ENCODE peak calls at places on chromosomes 11 and 22, in ten cellular contexts. One of them, this sample, is unnamed.

GRCh38 chr11:68767672-68768071 is 16.4 kb upstream of the TESMIN start:
- DNase-seq in astrocyte of the cerebellum: no peak
- DNase-seq in neural progenitor cell: no peak
- DNase-seq in mesothelial cell of epicardium: no peak
- DNase-seq in testis: peak
- DNase-seq in A549: no peak
- DNase-seq in GM06990: no peak
- DNase-seq in neural crest cell: no peak
- DNase-seq in astrocyte of the spinal cord: no peak
- DNase-seq in hepatocyte: no peak
- DNase-seq in this sample: no peak

GRCh38 chr22:43957871-43958270 is 2.6 kb downstream of the SAMM50 start:
- DNase-seq in A549: no peak
- DNase-seq in neural progenitor cell: no peak
- DNase-seq in GM06990: no peak
- DNase-seq in neural crest cell: no peak
- DNase-seq in mesothelial cell of epicardium: no peak
- DNase-seq in astrocyte of the cerebellum: no peak
- DNase-seq in testis: no peak
- DNase-seq in hepatocyte: no peak
- DNase-seq in astrocyte of the spinal cord: no peak
- DNase-seq in this sample: no peak

GRCh38 chr22:20033045-20033706 is 12.3 kb downstream of the TANGO2 start:
- DNase-seq in mesothelial cell of epicardium: no peak
- DNase-seq in hepatocyte: no peak
- DNase-seq in GM06990: no peak
- DNase-seq in A549: no peak
- DNase-seq in testis: peak
- DNase-seq in astrocyte of the spinal cord: no peak
- DNase-seq in astrocyte of the cerebellum: no peak
- DNase-seq in neural crest cell: no peak
- DNase-seq in neural progenitor cell: no peak
- DNase-seq in this sample: no peak

GRCh38 chr11:28104984-28105383 is 3.0 kb downstream of the KIF18A start:
- DNase-seq in neural progenitor cell: no peak
- DNase-seq in testis: no peak
- DNase-seq in astrocyte of the spinal cord: no peak
- DNase-seq in hepatocyte: no peak
- DNase-seq in astrocyte of the cerebellum: no peak
- DNase-seq in GM06990: no peak
- DNase-seq in A549: no peak
- DNase-seq in mesothelial cell of epicardium: no peak
- DNase-seq in neural crest cell: no peak
- DNase-seq in this sample: no peak

GRCh38 chr11:47270331-47271271 is 668 bp downstream of the MADD start:
- DNase-seq in neural progenitor cell: no peak
- DNase-seq in hepatocyte: peak
- DNase-seq in testis: peak
- DNase-seq in mesothelial cell of epicardium: no peak
- DNase-seq in A549: peak
- DNase-seq in GM06990: peak
- DNase-seq in astrocyte of the spinal cord: peak
- DNase-seq in neural crest cell: no peak
- DNase-seq in astrocyte of the cerebellum: no peak
- DNase-seq in this sample: no peak

GRCh38 chr11:19365743-19366410 is 125.1 kb upstream of the E2F8 start:
- DNase-seq in neural crest cell: no peak
- DNase-seq in astrocyte of the spinal cord: no peak
- DNase-seq in testis: no peak
- DNase-seq in A549: no peak
- DNase-seq in hepatocyte: no peak
- DNase-seq in neural progenitor cell: peak
- DNase-seq in astrocyte of the cerebellum: no peak
- DNase-seq in mesothelial cell of epicardium: no peak
- DNase-seq in GM06990: peak
- DNase-seq in this sample: no peak

GRCh38 chr11:90332415-90332814 is 109.6 kb upstream of the CHORDC1 start:
- DNase-seq in mesothelial cell of epicardium: no peak
- DNase-seq in hepatocyte: no peak
- DNase-seq in neural progenitor cell: no peak
- DNase-seq in neural crest cell: no peak
- DNase-seq in GM06990: no peak
- DNase-seq in A549: no peak
- DNase-seq in astrocyte of the spinal cord: no peak
- DNase-seq in testis: no peak
- DNase-seq in astrocyte of the cerebellum: no peak
- DNase-seq in this sample: peak

GRCh38 chr11:111623527-111624030 is 21.3 kb downstream of the SIK2 start:
- DNase-seq in neural crest cell: no peak
- DNase-seq in hepatocyte: peak
- DNase-seq in testis: no peak
- DNase-seq in neural progenitor cell: no peak
- DNase-seq in astrocyte of the spinal cord: no peak
- DNase-seq in GM06990: no peak
- DNase-seq in mesothelial cell of epicardium: no peak
- DNase-seq in A549: no peak
- DNase-seq in astrocyte of the cerebellum: no peak
- DNase-seq in this sample: no peak

GRCh38 chr11:107490836-107491235 is 33.2 kb upstream of the CWF19L2 start:
- DNase-seq in GM06990: no peak
- DNase-seq in neural crest cell: no peak
- DNase-seq in A549: no peak
- DNase-seq in hepatocyte: no peak
- DNase-seq in astrocyte of the spinal cord: no peak
- DNase-seq in testis: no peak
- DNase-seq in astrocyte of the cerebellum: no peak
- DNase-seq in neural progenitor cell: no peak
- DNase-seq in mesothelial cell of epicardium: no peak
- DNase-seq in this sample: no peak

GRCh38 chr22:40400173-40400572 is 29.8 kb downstream of the SGSM3 start:
- DNase-seq in neural crest cell: no peak
- DNase-seq in A549: no peak
- DNase-seq in mesothelial cell of epicardium: no peak
- DNase-seq in testis: no peak
- DNase-seq in GM06990: peak
- DNase-seq in astrocyte of the cerebellum: no peak
- DNase-seq in hepatocyte: no peak
- DNase-seq in neural progenitor cell: no peak
- DNase-seq in astrocyte of the spinal cord: no peak
- DNase-seq in this sample: no peak

GRCh38 chr11:61577383-61578118 is 3.3 kb downstream of the SYT7 start:
- DNase-seq in neural crest cell: peak
- DNase-seq in neural progenitor cell: peak
- DNase-seq in A549: no peak
- DNase-seq in astrocyte of the spinal cord: no peak
- DNase-seq in testis: peak
- DNase-seq in mesothelial cell of epicardium: no peak
- DNase-seq in hepatocyte: peak
- DNase-seq in astrocyte of the cerebellum: no peak
- DNase-seq in GM06990: no peak
- DNase-seq in this sample: no peak
- TF ChIP-seq CTCF in neural crest cell: peak
- TF ChIP-seq CTCF in neural progenitor cell: peak
- TF ChIP-seq CTCF in A549: peak
- TF ChIP-seq CTCF in astrocyte of the spinal cord: peak
- TF ChIP-seq CTCF in testis: no peak
- TF ChIP-seq CTCF in mesothelial cell of epicardium: no peak
- TF ChIP-seq CTCF in hepatocyte: peak
- TF ChIP-seq CTCF in astrocyte of the cerebellum: peak
- TF ChIP-seq CTCF in GM06990: no peak
- TF ChIP-seq CTCF in this sample: no peak

DNA sequence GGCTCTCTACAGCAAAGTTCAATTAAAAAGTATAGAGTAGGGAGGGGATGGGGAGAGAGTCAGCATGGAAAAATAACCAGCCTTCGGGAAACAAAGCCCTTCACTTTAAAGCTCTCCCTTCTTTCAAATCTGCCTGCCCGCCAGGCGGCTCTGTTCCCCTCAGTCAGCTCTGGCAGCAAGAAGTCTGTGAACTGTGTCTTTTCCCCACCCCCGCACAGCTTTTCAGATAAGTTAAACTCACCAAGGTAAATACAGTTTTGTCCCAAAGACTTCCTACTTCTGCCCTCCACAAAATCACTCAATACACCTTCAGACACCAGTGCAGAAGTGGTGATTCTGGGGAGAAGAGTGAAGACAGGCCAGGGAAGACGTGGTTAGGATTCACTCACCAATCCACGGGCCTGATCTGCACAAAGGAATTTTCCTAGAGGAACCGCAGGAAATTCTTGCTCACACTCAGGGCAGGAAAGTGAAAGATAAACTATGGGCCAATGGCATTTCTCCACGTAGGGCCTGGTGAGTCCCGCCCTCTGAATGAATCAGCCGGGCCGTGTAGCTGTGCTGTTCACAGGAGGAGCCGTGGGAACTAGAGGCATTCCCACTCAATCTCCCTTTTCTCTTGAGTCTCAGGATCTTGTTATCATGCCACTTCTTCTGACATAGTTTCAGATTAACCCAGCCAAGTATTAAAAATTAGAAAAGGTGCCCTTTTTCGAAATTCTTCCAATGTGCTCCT is at the start of gene TRIM5:
- DNase-seq in GM06990: peak
- DNase-seq in testis: peak
- DNase-seq in mesothelial cell of epicardium: peak
- DNase-seq in neural crest cell: peak
- DNase-seq in hepatocyte: peak
- DNase-seq in astrocyte of the cerebellum: peak
- DNase-seq in astrocyte of the spinal cord: peak
- DNase-seq in neural progenitor cell: peak
- DNase-seq in A549: peak
- DNase-seq in this sample: peak
- TF ChIP-seq CTCF in GM06990: peak
- TF ChIP-seq CTCF in testis: peak
- TF ChIP-seq CTCF in mesothelial cell of epicardium: no peak
- TF ChIP-seq CTCF in neural crest cell: peak
- TF ChIP-seq CTCF in hepatocyte: peak
- TF ChIP-seq CTCF in astrocyte of the cerebellum: peak
- TF ChIP-seq CTCF in astrocyte of the spinal cord: peak
- TF ChIP-seq CTCF in neural progenitor cell: peak
- TF ChIP-seq CTCF in A549: peak
- TF ChIP-seq CTCF in this sample: peak

GRCh38 chr22:21102659-21103267 is 57.0 kb downstream of the LRRC74B start:
- DNase-seq in astrocyte of the cerebellum: no peak
- DNase-seq in neural progenitor cell: peak
- DNase-seq in mesothelial cell of epicardium: peak
- DNase-seq in GM06990: peak
- DNase-seq in astrocyte of the spinal cord: peak
- DNase-seq in neural crest cell: peak
- DNase-seq in testis: peak
- DNase-seq in A549: peak
- DNase-seq in hepatocyte: peak
- DNase-seq in this sample: peak

GRCh38 chr22:21106000-21106399 is 60.3 kb downstream of the LRRC74B start:
- DNase-seq in neural progenitor cell: no peak
- DNase-seq in hepatocyte: no peak
- DNase-seq in A549: no peak
- DNase-seq in astrocyte of the cerebellum: no peak
- DNase-seq in GM06990: no peak
- DNase-seq in neural crest cell: no peak
- DNase-seq in testis: no peak
- DNase-seq in astrocyte of the spinal cord: no peak
- DNase-seq in mesothelial cell of epicardium: no peak
- DNase-seq in this sample: no peak

GRCh38 chr22:21103633-21104032 is 57.9 kb downstream of the LRRC74B start:
- DNase-seq in mesothelial cell of epicardium: no peak
- DNase-seq in hepatocyte: no peak
- DNase-seq in astrocyte of the cerebellum: no peak
- DNase-seq in A549: no peak
- DNase-seq in neural crest cell: no peak
- DNase-seq in GM06990: no peak
- DNase-seq in neural progenitor cell: no peak
- DNase-seq in astrocyte of the spinal cord: no peak
- DNase-seq in testis: peak
- DNase-seq in this sample: no peak

GRCh38 chr22:21105294-21105693 is 59.5 kb downstream of the LRRC74B start:
- DNase-seq in astrocyte of the spinal cord: no peak
- DNase-seq in hepatocyte: no peak
- DNase-seq in neural progenitor cell: no peak
- DNase-seq in A549: no peak
- DNase-seq in mesothelial cell of epicardium: no peak
- DNase-seq in neural crest cell: no peak
- DNase-seq in GM06990: no peak
- DNase-seq in astrocyte of the cerebellum: no peak
- DNase-seq in testis: no peak
- DNase-seq in this sample: no peak

DNA sequence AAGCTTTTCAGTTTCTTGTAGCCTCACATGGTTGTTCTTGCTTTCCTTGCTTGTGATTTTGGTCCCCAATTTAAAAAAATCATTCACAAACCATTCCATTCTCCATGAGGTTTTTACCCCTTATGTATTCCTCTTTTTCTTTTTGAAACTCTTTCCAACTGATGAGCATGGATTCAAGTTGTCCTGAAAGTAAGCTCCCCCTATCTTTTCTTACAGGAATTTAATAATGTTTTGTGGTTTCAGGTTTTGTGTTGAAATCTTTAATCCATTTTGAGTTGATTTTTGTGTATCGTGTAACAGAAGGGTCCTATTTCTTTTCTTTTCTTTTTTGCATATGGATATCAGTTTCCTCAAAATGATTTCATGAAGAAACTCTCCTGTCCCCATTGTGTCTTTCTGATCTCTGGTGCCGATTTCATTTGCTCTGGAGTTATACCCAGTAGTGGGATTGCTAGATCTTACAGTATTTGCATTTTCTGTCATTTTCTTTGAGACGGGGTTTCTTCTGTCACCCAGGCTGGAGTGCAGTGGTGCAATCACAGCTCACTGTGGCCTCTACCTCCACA is 58.5 kb downstream of the LRRC74B start:
- DNase-seq in neural crest cell: no peak
- DNase-seq in GM06990: no peak
- DNase-seq in A549: no peak
- DNase-seq in astrocyte of the cerebellum: no peak
- DNase-seq in hepatocyte: no peak
- DNase-seq in testis: no peak
- DNase-seq in neural progenitor cell: no peak
- DNase-seq in mesothelial cell of epicardium: no peak
- DNase-seq in astrocyte of the spinal cord: no peak
- DNase-seq in this sample: no peak
- TF ChIP-seq CTCF in neural crest cell: no peak
- TF ChIP-seq CTCF in GM06990: no peak
- TF ChIP-seq CTCF in A549: no peak
- TF ChIP-seq CTCF in astrocyte of the cerebellum: no peak
- TF ChIP-seq CTCF in hepatocyte: peak
- TF ChIP-seq CTCF in testis: no peak
- TF ChIP-seq CTCF in neural progenitor cell: no peak
- TF ChIP-seq CTCF in mesothelial cell of epicardium: no peak
- TF ChIP-seq CTCF in astrocyte of the spinal cord: no peak
- TF ChIP-seq CTCF in this sample: peak

DNA sequence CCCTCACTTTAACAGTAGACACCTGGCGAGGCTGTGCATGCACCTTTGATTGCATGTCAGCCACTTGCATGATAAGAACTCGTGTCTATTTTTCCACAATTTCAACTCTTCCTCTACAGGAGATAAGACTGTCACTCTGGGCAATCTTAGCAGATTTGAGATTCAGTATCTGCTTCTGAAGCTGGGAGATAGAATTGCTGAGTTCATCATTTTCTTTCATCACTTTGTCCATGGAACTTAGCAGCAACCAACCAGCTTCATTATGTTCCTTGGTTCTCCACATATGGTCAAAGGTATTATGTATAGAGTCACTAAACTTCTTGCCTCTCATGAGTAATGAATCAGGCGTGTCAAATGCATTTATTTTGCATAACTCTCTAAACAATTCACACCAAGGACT is 17.1 kb downstream of the MTNR1B start:
- DNase-seq in neural progenitor cell: no peak
- DNase-seq in A549: no peak
- DNase-seq in mesothelial cell of epicardium: no peak
- DNase-seq in astrocyte of the cerebellum: no peak
- DNase-seq in astrocyte of the spinal cord: no peak
- DNase-seq in neural crest cell: no peak
- DNase-seq in testis: no peak
- DNase-seq in GM06990: no peak
- DNase-seq in hepatocyte: no peak
- DNase-seq in this sample: no peak
- TF ChIP-seq CTCF in neural progenitor cell: no peak
- TF ChIP-seq CTCF in A549: no peak
- TF ChIP-seq CTCF in mesothelial cell of epicardium: no peak
- TF ChIP-seq CTCF in astrocyte of the cerebellum: no peak
- TF ChIP-seq CTCF in astrocyte of the spinal cord: no peak
- TF ChIP-seq CTCF in neural crest cell: no peak
- TF ChIP-seq CTCF in testis: no peak
- TF ChIP-seq CTCF in GM06990: no peak
- TF ChIP-seq CTCF in hepatocyte: no peak
- TF ChIP-seq CTCF in this sample: no peak